ENCODE peak calls at places on chromosome 17, in five cellular contexts. M is heart right ventricle, Y is sigmoid colon, R is heart left ventricle, T is brain microvascular endothelial cell. Q is an unnamed sample.

GRCh38 chr17:39177256-39177655 is 11.3 kb upstream of the ARL5C start:
- DNase-seq in M (no peak), Y (no peak), R (no peak), T (no peak), Q (no peak)

GRCh38 chr17:72632026-72632684 is 460.3 kb downstream of the SLC39A11 start:
- DNase-seq in M (no peak), Y (no peak), R (peak; percentile 18), T (no peak), Q (no peak)

GRCh38 chr17:26774291-26775218 is 519.4 kb upstream of the WSB1 start:
- DNase-seq in M (no peak), Y (no peak), R (no peak), T (no peak), Q (no peak)

GRCh38 chr17:36934759-36935630 is 2.3 kb upstream of the LHX1 start:
- DNase-seq in M (no peak), Y (no peak), R (no peak), T (no peak), Q (no peak)

GRCh38 chr17:306536-307294 is 45.9 kb downstream of the RPH3AL start:
- DNase-seq in M (no peak), Y (no peak), R (no peak), T (no peak), Q (no peak)

GRCh38 chr17:72764632-72765041 is 327.9 kb downstream of the SLC39A11 start:
- DNase-seq in M (no peak), Y (no peak), R (no peak), T (peak; percentile 16), Q (peak; percentile 5)

GRCh38 chr17:74639704-74640142 is 16.2 kb upstream of the CD300E start:
- DNase-seq in M (no peak), Y (no peak), R (no peak), T (no peak), Q (no peak)

GRCh38 chr17:80872999-80873951 is 118.4 kb upstream of the CHMP6 start:
- DNase-seq in M (no peak), Y (peak; percentile 6), R (no peak), T (peak; percentile 49), Q (no peak)

GRCh38 chr17:30429155-30429554 is 48.1 kb upstream of the GOSR1 start:
- DNase-seq in M (no peak), Y (no peak), R (no peak), T (no peak), Q (peak; percentile 50)

DNA sequence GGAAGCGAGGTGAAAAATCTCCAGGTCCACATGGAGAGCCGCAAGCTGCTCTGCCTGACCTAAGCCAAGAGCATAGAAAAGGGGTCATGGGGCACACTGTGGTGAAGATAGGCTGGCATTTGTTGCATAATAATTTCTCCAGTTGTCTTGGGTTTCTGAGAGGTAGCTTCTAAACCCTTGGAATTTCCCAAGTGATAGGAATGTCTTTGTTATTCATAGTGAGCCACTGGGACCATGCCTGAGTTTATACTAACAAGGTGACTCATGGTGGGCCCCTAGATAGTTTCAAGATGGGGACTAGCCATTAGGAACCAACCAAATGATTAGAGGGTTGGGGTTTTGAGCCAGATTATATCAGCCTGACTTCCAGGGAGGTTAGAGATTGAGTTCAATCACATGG is 25.6 kb downstream of the SOST start:
- DNase-seq in M (no peak), Y (no peak), R (no peak), T (peak; percentile 80), Q (peak; percentile 89)
- H3K4me3 ChIP-seq in M (no peak overlapping the region), Y (no peak overlapping the region), R (no peak overlapping the region), T (no peak overlapping the region), Q (no peak overlapping the region)

DNA sequence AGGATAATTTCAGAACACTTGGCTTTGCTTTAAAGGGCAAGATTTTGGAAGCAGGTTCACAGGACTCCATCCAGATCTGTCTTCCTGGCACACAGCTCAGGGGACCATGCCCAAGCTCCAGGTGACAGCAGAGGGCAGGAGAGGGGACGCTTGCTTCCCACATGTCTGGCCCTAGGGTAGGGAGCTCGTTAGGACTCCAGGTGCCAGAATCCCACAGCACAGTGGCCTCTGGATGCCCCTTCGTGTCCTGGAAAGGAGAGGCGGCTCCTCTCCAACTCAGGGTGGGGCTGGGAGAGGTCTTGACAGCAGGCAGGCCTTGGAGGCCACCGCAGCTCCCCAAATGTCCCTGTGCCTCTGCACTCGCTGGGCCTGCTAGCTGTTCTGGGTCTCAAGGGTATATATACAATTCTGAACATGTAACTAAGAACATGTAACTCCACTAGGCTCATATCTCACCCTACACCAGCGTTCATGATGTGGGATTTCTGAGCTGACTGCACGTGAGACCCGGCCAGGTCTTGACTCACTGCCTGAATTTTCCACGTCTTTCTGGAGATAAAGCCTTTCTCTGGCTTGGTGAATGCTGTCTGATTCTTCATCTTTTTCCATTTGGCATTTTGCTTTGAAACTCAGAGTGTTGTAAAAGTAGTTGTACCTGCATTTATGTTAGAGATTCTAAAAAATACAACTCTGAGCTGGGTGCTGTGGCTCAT is 52.8 kb downstream of the MARCHF10 start:
- DNase-seq in M (peak; percentile 14), Y (no peak), R (no peak), T (no peak), Q (peak; percentile 53)
- TF ChIP-seq CTCF in M (no peak), Y (no peak), R (no peak), T (no peak), Q (no peak)

GRCh38 chr17:42928714-42929496 is 28.3 kb downstream of the G6PC1 start:
- DNase-seq in M (no peak), Y (peak; percentile 69), R (peak; percentile 54), T (peak; percentile 85), Q (peak; percentile 91)
- H3K4me3 ChIP-seq in M (no peak overlapping the region), Y (no peak overlapping the region), R (no peak overlapping the region), T (no peak overlapping the region), Q (no peak overlapping the region)

GRCh38 chr17:51119415-51120356 is 982 bp downstream of the SPAG9 start:
- DNase-seq in M (peak; percentile 39), Y (peak; percentile 81), R (peak; percentile 37), T (peak; percentile 13), Q (peak; percentile 44)
- TF ChIP-seq CTCF in M (peak; percentile 47), Y (no peak), R (peak; percentile 20), T (peak; percentile 34), Q (peak; percentile 29)

GRCh38 chr17:4162775-4163498 is 19.9 kb downstream of the CYB5D2 start:
- DNase-seq in M (peak; percentile 31), Y (no peak), R (no peak), T (no peak), Q (no peak)

GRCh38 chr17:4161179-4161559 is 18.2 kb downstream of the CYB5D2 start:
- DNase-seq in M (no peak), Y (no peak), R (no peak), T (peak; percentile 81), Q (peak; percentile 88)

GRCh38 chr17:4162366-4162765 is 19.4 kb downstream of the CYB5D2 start:
- DNase-seq in M (no peak), Y (no peak), R (no peak), T (no peak), Q (no peak)

GRCh38 chr17:4160294-4160859 is 17.4 kb downstream of the CYB5D2 start:
- DNase-seq in M (no peak), Y (no peak), R (no peak), T (no peak), Q (no peak)

DNA sequence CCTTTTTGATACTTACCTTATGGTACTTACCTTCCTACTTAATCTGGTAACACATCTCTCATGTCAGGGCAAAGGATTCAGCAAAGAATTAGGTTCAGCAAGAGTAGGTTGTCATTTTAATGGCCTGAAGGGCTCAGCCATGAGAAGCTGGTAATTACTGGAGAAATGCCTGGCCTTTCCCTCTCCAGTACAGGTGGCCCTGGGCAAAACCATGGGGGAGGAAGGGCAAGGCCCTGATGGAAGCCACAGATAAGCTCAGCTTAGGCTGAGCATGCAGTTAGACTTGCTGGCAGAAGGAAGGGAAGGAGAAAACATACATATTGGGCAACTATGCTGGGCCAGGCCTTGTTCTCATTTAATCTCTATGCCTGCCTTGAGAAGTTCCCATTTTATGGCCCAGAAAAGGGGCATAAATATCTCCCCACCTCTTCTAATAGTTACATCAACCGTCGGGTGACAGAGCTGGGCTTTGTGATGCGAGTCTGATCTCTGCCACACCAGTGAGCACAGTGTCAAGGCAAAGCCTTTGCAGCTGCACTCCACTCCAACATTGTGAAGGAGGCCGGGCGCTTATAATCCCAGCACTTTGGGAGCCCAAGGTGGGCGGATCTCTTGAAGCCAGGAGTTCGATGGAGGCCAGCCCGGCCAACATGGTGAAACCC is 18.7 kb downstream of the CYB5D2 start:
- DNase-seq in M (no peak), Y (no peak), R (no peak), T (no peak), Q (peak; percentile 15)
- H3K4me3 ChIP-seq in M (no peak overlapping the region), Y (no peak overlapping the region), R (no peak overlapping the region), T (no peak overlapping the region), Q (no peak overlapping the region)

DNA sequence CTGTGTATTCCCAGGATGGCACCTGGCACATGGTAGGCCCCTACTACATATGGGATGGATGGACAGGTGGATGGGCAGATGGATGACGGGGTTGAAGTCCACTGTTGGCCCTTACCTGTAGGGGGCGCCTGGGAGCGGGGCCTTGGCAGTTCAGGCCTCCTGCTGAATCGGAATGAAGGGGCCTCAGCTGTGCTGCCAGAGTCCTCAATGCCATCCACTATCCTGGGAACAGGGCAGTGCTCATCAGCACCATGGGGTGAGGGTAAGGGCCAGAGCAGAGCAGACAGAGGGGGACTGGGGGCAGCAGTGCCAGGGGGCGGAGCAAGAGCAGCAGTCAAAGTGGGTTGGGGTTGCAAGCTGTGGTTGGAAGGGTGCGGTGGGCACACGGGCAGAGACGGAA is 8.3 kb upstream of the RAB5C start:
- DNase-seq in M (no peak), Y (no peak), R (no peak), T (no peak), Q (no peak)
- TF ChIP-seq CTCF in M (peak; percentile 22), Y (no peak), R (no peak), T (peak; percentile 66), Q (peak; percentile 36)

DNA sequence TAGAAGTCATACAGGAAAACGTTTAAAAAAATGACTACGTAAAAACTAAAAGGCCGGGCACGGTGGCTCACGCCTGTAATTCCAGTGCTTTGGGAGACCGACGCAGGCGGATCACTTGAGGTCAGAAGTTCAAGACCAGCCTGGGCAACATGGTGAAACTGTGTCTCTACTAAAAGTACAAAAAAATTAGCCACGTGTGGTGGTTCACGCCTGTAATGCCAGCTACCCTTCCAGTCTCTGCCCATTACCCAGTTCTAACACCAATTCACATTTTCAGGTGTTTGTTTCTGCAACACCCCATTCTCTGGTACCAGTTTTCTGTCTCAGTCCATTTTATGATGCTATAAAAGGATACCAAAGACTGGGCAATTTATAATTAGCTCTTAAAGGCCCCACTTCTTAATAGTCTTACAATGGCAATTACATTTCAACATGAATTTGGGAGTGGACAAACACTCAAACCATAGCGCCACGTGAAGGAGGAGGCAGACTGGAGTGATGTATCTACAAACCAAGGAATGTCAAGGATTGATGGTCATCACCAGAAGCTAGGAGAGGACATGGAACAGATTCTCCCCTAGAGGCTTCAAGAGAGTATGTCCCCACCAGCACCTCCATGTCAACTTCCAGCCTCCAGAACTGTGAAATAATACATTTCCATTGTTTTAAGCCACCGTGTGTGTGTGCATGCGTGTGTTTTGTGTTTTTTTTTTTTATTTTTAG is 791 bp upstream of the C17orf75 start:
- DNase-seq in M (no peak), Y (no peak), R (no peak), T (no peak), Q (no peak)
- H3K4me3 ChIP-seq in M (peak overlapping the region; percentile 58), Y (peak overlapping the region; percentile 70), R (peak overlapping the region; percentile 86), T (peak overlapping the region; percentile 71), Q (peak overlapping the region; percentile 70)